ENCODE peak calls at places on chromosome 11, in six cellular contexts. One of them, this sample, is unnamed.

GRCh38 chr11:128323381-128323780 is 264.0 kb downstream of the ETS1 start:
- DNase-seq in fibroblast of the aortic adventitia: peak
- DNase-seq in cardiac muscle cell: peak
- DNase-seq in GM23338: peak
- DNase-seq in A549: peak
- DNase-seq in DND-41: peak
- DNase-seq in this sample: peak

GRCh38 chr11:125305346-125305745 is 140.8 kb downstream of the PKNOX2 start:
- DNase-seq in A549: no peak
- DNase-seq in cardiac muscle cell: no peak
- DNase-seq in DND-41: no peak
- DNase-seq in fibroblast of the aortic adventitia: no peak
- DNase-seq in GM23338: peak
- DNase-seq in this sample: no peak

GRCh38 chr11:113578164-113578455 is 102.9 kb upstream of the DRD2 start:
- DNase-seq in DND-41: no peak
- DNase-seq in cardiac muscle cell: no peak
- DNase-seq in A549: no peak
- DNase-seq in GM23338: no peak
- DNase-seq in fibroblast of the aortic adventitia: no peak
- DNase-seq in this sample: no peak

GRCh38 chr11:133801356-133801755 is 44.0 kb downstream of the SPATA19 start:
- DNase-seq in fibroblast of the aortic adventitia: no peak
- DNase-seq in A549: no peak
- DNase-seq in GM23338: no peak
- DNase-seq in cardiac muscle cell: no peak
- DNase-seq in DND-41: no peak
- DNase-seq in this sample: no peak

GRCh38 chr11:79265756-79266322 is 175.0 kb downstream of the TENM4 start:
- DNase-seq in cardiac muscle cell: peak
- DNase-seq in fibroblast of the aortic adventitia: no peak
- DNase-seq in A549: no peak
- DNase-seq in GM23338: no peak
- DNase-seq in DND-41: no peak
- DNase-seq in this sample: no peak

GRCh38 chr11:9130297-9130696 is 38.9 kb upstream of the SCUBE2 start:
- DNase-seq in DND-41: no peak
- DNase-seq in fibroblast of the aortic adventitia: no peak
- DNase-seq in A549: no peak
- DNase-seq in cardiac muscle cell: no peak
- DNase-seq in GM23338: no peak
- DNase-seq in this sample: no peak

GRCh38 chr11:7579226-7579825 is 65.5 kb downstream of the PPFIBP2 start:
- DNase-seq in A549: no peak
- DNase-seq in cardiac muscle cell: no peak
- DNase-seq in DND-41: no peak
- DNase-seq in fibroblast of the aortic adventitia: peak
- DNase-seq in GM23338: no peak
- DNase-seq in this sample: peak

GRCh38 chr11:70915158-70915795 is 337.1 kb downstream of the SHANK2 start:
- DNase-seq in A549: no peak
- DNase-seq in fibroblast of the aortic adventitia: no peak
- DNase-seq in GM23338: no peak
- DNase-seq in cardiac muscle cell: no peak
- DNase-seq in DND-41: no peak
- DNase-seq in this sample: no peak

GRCh38 chr11:4093519-4094347 is 866 bp upstream of the RRM1 start:
- DNase-seq in DND-41: no peak
- DNase-seq in cardiac muscle cell: no peak
- DNase-seq in A549: no peak
- DNase-seq in GM23338: no peak
- DNase-seq in fibroblast of the aortic adventitia: no peak
- DNase-seq in this sample: no peak

GRCh38 chr11:61800331-61801281 is 7.9 kb downstream of the FEN1 start:
- DNase-seq in GM23338: no peak
- DNase-seq in cardiac muscle cell: no peak
- DNase-seq in DND-41: no peak
- DNase-seq in fibroblast of the aortic adventitia: no peak
- DNase-seq in A549: no peak
- DNase-seq in this sample: no peak

GRCh38 chr11:134395002-134395401 is 17.0 kb downstream of the B3GAT1 start:
- DNase-seq in fibroblast of the aortic adventitia: no peak
- DNase-seq in GM23338: no peak
- DNase-seq in A549: no peak
- DNase-seq in cardiac muscle cell: no peak
- DNase-seq in DND-41: no peak
- DNase-seq in this sample: no peak

GRCh38 chr11:121522043-121522941 is 69.5 kb upstream of the SORL1-AS1 start:
- DNase-seq in cardiac muscle cell: no peak
- DNase-seq in GM23338: no peak
- DNase-seq in A549: no peak
- DNase-seq in DND-41: no peak
- DNase-seq in fibroblast of the aortic adventitia: no peak
- DNase-seq in this sample: no peak

GRCh38 chr11:67270256-67271211 is 4.3 kb downstream of the GRK2 start:
- DNase-seq in fibroblast of the aortic adventitia: no peak
- DNase-seq in A549: no peak
- DNase-seq in cardiac muscle cell: no peak
- DNase-seq in GM23338: peak
- DNase-seq in DND-41: peak
- DNase-seq in this sample: no peak

GRCh38 chr11:126501641-126502040 is 146.2 kb downstream of the ST3GAL4 start:
- DNase-seq in DND-41: no peak
- DNase-seq in GM23338: no peak
- DNase-seq in fibroblast of the aortic adventitia: no peak
- DNase-seq in A549: no peak
- DNase-seq in cardiac muscle cell: no peak
- DNase-seq in this sample: no peak

GRCh38 chr11:69121021-69121420 is 34.7 kb upstream of the SMIM38 start:
- DNase-seq in A549: no peak
- DNase-seq in cardiac muscle cell: no peak
- DNase-seq in GM23338: no peak
- DNase-seq in DND-41: no peak
- DNase-seq in fibroblast of the aortic adventitia: no peak
- DNase-seq in this sample: no peak

GRCh38 chr11:78850078-78850477 is 275.4 kb upstream of the NARS2 start:
- DNase-seq in cardiac muscle cell: no peak
- DNase-seq in GM23338: no peak
- DNase-seq in A549: no peak
- DNase-seq in fibroblast of the aortic adventitia: no peak
- DNase-seq in DND-41: no peak
- DNase-seq in this sample: no peak

GRCh38 chr11:65353900-65354264 is 669 bp upstream of the TIGD3 start:
- DNase-seq in A549: no peak
- DNase-seq in fibroblast of the aortic adventitia: no peak
- DNase-seq in cardiac muscle cell: no peak
- DNase-seq in DND-41: no peak
- DNase-seq in GM23338: no peak
- DNase-seq in this sample: no peak

GRCh38 chr11:65353376-65353775 is 1.2 kb upstream of the TIGD3 start:
- DNase-seq in cardiac muscle cell: no peak
- DNase-seq in A549: no peak
- DNase-seq in fibroblast of the aortic adventitia: no peak
- DNase-seq in GM23338: no peak
- DNase-seq in DND-41: no peak
- DNase-seq in this sample: no peak

GRCh38 chr11:65351511-65351910 is 3.0 kb upstream of the TIGD3 start:
- DNase-seq in GM23338: no peak
- DNase-seq in DND-41: no peak
- DNase-seq in cardiac muscle cell: no peak
- DNase-seq in fibroblast of the aortic adventitia: no peak
- DNase-seq in A549: no peak
- DNase-seq in this sample: no peak

GRCh38 chr11:65354265-65355012 is at the start of gene TIGD3:
- DNase-seq in fibroblast of the aortic adventitia: peak
- DNase-seq in A549: peak
- DNase-seq in DND-41: peak
- DNase-seq in GM23338: peak
- DNase-seq in cardiac muscle cell: peak
- DNase-seq in this sample: peak

GRCh38 chr11:65352783-65353182 is 1.8 kb upstream of the TIGD3 start:
- DNase-seq in cardiac muscle cell: no peak
- DNase-seq in DND-41: no peak
- DNase-seq in fibroblast of the aortic adventitia: peak
- DNase-seq in GM23338: no peak
- DNase-seq in A549: no peak
- DNase-seq in this sample: peak
- H3K4me3 ChIP-seq in cardiac muscle cell: no peak
- H3K4me3 ChIP-seq in DND-41: no peak
- H3K4me3 ChIP-seq in fibroblast of the aortic adventitia: no peak
- H3K4me3 ChIP-seq in GM23338: no peak
- H3K4me3 ChIP-seq in A549: no peak
- H3K4me3 ChIP-seq in this sample: no peak

DNA sequence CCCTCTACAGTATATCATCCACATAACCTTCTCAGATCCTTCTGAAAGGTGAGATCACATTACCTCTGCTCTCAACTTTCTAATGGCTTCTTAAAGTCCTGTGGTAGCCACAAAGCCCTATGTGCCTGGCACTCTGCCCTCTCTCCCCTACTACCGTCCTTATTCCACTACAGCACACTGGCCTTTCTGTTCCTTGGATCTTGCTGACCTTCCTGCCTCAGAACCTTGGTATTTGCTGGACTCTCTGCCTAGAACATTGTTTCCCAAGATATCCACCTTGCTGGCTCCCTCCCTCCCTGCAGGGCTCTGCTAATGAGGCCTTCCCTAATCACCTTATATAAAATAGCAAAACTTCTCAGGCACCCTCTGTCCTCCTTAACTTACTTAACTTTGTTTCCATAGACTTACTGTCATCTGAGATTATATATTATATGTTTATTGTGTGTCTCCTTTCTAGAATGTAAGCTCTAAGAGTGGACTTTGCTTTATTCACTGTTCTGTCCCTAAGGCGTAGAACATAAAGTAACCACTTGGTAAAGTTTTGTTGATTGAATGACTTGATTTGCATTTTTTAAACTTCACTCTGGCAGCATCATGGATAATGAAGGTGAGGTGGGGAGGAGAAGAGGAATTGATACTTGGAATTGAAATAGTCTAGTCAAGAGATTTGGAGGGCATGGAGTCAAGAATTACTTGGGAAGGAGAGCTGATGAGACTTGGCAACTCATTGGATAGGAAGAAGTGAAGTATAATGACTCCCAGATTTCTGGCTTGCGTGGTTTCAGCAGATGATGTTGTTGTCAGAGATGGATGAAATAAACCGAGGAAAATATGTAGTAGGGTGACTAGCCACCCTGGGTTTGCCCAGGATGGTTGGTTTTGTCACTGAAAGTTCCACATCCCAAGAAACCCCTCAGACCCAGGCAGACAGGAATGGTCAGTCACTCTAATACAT is 10.5 kb downstream of the POLD3 start:
- DNase-seq in fibroblast of the aortic adventitia: no peak
- DNase-seq in cardiac muscle cell: no peak
- DNase-seq in DND-41: no peak
- DNase-seq in GM23338: no peak
- DNase-seq in A549: no peak
- DNase-seq in this sample: no peak
- TF ChIP-seq CTCF in fibroblast of the aortic adventitia: no peak
- TF ChIP-seq CTCF in cardiac muscle cell: no peak
- TF ChIP-seq CTCF in DND-41: no peak
- TF ChIP-seq CTCF in GM23338: no peak
- TF ChIP-seq CTCF in A549: no peak
- TF ChIP-seq CTCF in this sample: no peak

DNA sequence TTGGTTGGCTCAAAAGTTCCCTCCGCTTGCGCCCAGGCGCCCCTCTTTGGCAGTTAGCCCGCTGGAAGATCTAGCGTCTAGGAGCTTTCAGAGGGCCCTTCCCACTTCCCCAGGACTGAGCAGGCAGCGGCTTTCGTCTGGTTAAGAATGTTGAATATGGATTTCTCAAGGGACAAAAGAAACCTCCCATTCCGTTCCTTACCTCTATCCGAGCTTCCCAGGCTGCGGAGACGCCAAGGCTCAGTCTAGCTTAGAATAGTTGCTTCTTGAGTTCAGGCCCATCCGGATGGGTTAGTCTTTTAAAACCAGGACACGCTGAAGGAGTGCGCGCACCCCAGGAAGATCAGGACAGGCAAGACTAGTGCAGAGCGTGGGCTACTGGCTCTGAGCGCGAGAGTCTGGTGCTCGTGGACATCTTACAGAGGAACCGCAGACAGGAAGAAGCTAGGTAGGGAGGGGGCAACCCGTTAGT is 1.6 kb downstream of the NELL1 start:
- DNase-seq in DND-41: no peak
- DNase-seq in fibroblast of the aortic adventitia: no peak
- DNase-seq in A549: no peak
- DNase-seq in GM23338: peak
- DNase-seq in cardiac muscle cell: no peak
- DNase-seq in this sample: no peak
- H3K4me3 ChIP-seq in DND-41: no peak
- H3K4me3 ChIP-seq in fibroblast of the aortic adventitia: no peak
- H3K4me3 ChIP-seq in A549: no peak
- H3K4me3 ChIP-seq in GM23338: peak
- H3K4me3 ChIP-seq in cardiac muscle cell: peak
- H3K4me3 ChIP-seq in this sample: no peak

GRCh38 chr11:105232021-105232420 is 92.5 kb upstream of the CARD18 start:
- DNase-seq in GM23338: no peak
- DNase-seq in DND-41: no peak
- DNase-seq in fibroblast of the aortic adventitia: no peak
- DNase-seq in cardiac muscle cell: no peak
- DNase-seq in A549: no peak
- DNase-seq in this sample: peak

GRCh38 chr11:105236631-105237030 is 97.1 kb upstream of the CARD18 start:
- DNase-seq in GM23338: no peak
- DNase-seq in DND-41: no peak
- DNase-seq in fibroblast of the aortic adventitia: peak
- DNase-seq in cardiac muscle cell: no peak
- DNase-seq in A549: no peak
- DNase-seq in this sample: peak
- TF ChIP-seq CTCF in GM23338: no peak
- TF ChIP-seq CTCF in DND-41: no peak
- TF ChIP-seq CTCF in fibroblast of the aortic adventitia: no peak
- TF ChIP-seq CTCF in cardiac muscle cell: no peak
- TF ChIP-seq CTCF in A549: no peak
- TF ChIP-seq CTCF in this sample: no peak

GRCh38 chr11:41836426-41836825 is 377.0 kb upstream of the LRRC4C start:
- DNase-seq in GM23338: no peak
- DNase-seq in DND-41: no peak
- DNase-seq in cardiac muscle cell: no peak
- DNase-seq in A549: no peak
- DNase-seq in fibroblast of the aortic adventitia: peak
- DNase-seq in this sample: no peak
- H3K4me3 ChIP-seq in GM23338: no peak
- H3K4me3 ChIP-seq in DND-41: no peak
- H3K4me3 ChIP-seq in cardiac muscle cell: no peak
- H3K4me3 ChIP-seq in A549: no peak
- H3K4me3 ChIP-seq in fibroblast of the aortic adventitia: no peak
- H3K4me3 ChIP-seq in this sample: no peak

This sample was measured in choroid plexus epithelial cell.